ENCODE peak calls at places on chromosomes 13 and 19, in nine cellular contexts. M, X, A, B, C, V, Q, Z and W are unnamed samples.

GRCh38 chr13:101941095-101941777 is 460.6 kb downstream of the FGF14 start:
- DNase-seq in C (no peak), V (no peak), Z (peak), X (no peak), B (no peak), M (no peak), Q (no peak), A (no peak), W (no peak)

GRCh38 chr13:112956516-112957294 is 12.3 kb upstream of the MCF2L start:
- DNase-seq in B (no peak), Q (no peak), Z (no peak), M (no peak), C (no peak), A (no peak), V (no peak), X (no peak), W (no peak)

GRCh38 chr19:3723883-3724282 is 15.7 kb downstream of the TJP3 start:
- DNase-seq in Z (no peak), V (no peak), C (no peak), M (no peak), Q (no peak), B (no peak), A (no peak), X (no peak), W (no peak)

GRCh38 chr13:41064493-41064892 is 3.2 kb downstream of the WBP4 start:
- DNase-seq in X (no peak), A (no peak), V (no peak), B (no peak), Q (no peak), C (no peak), M (no peak), Z (no peak), W (no peak)

GRCh38 chr13:32645854-32646253 is 59.6 kb downstream of the PDS5B start:
- DNase-seq in Q (no peak), M (peak), B (no peak), A (no peak), C (no peak), V (no peak), Z (no peak), X (no peak), W (no peak)

GRCh38 chr19:1217366-1217765 is 11.8 kb downstream of the STK11 start:
- DNase-seq in V (no peak), A (no peak), C (no peak), Q (no peak), M (no peak), X (no peak), B (no peak), Z (no peak), W (no peak)

GRCh38 chr13:33752631-33753030 is 65.3 kb upstream of the RFC3 start:
- DNase-seq in B (no peak), C (no peak), V (no peak), Q (no peak), M (no peak), A (no peak), Z (no peak), X (no peak), W (no peak)

GRCh38 chr19:49129238-49129583 is 9.9 kb downstream of the PPFIA3 start:
- DNase-seq in Z (no peak), V (no peak), X (no peak), A (no peak), Q (no peak), C (no peak), B (no peak), M (no peak), W (no peak)

GRCh38 chr13:22594041-22594440 is 586.7 kb upstream of the SGCG start:
- DNase-seq in V (no peak), C (no peak), Z (no peak), B (no peak), A (no peak), X (no peak), M (no peak), Q (no peak), W (no peak)

GRCh38 chr19:41617941-41618730 is 8.7 kb downstream of the CEACAM4 start:
- DNase-seq in Q (no peak), B (no peak), A (no peak), V (no peak), C (no peak), M (no peak), X (no peak), Z (no peak), W (no peak)

GRCh38 chr19:11137542-11138384 is 17.8 kb downstream of the SPC24 start:
- DNase-seq in Z (peak), A (peak), M (no peak), V (peak), B (peak), C (peak), X (peak), Q (peak), W (peak)

GRCh38 chr13:26967119-26968038 is 204.2 kb downstream of the USP12 start:
- DNase-seq in A (no peak), C (no peak), X (no peak), B (no peak), Z (no peak), V (no peak), M (no peak), Q (no peak), W (no peak)

GRCh38 chr13:71977028-71977427 is 110.0 kb upstream of the DACH1 start:
- DNase-seq in X (no peak), Q (no peak), B (no peak), V (no peak), A (no peak), M (no peak), C (no peak), Z (no peak), W (no peak)

GRCh38 chr13:20702945-20703784 is at the start of gene IL17D:
- DNase-seq in A (no peak), C (peak), B (no peak), Z (peak), X (no peak), Q (no peak), V (no peak), M (no peak), W (no peak)

GRCh38 chr19:8483165-8483564 is 19.3 kb downstream of the PRAM1 start:
- DNase-seq in C (no peak), M (no peak), Z (no peak), A (no peak), X (no peak), V (no peak), B (no peak), Q (no peak), W (no peak)